ENCODE peak calls at places on chromosomes 1 and 21, in ten cellular contexts. X is IMR-90; I is WERI-Rb-1; V is CD4-positive, alpha-beta memory T cell; H is HCT116; O is heart left ventricle; P is CD8-positive, alpha-beta T cell; G is astrocyte; U is DND-41; L is MM.1S. T is an unnamed sample.

GRCh38 chr1:31152181-31152768 is 86.8 kb upstream of the PUM1 start:
- DNase-seq in I (no peak), L (no peak), V (no peak), X (peak; percentile 87), G (peak; percentile 45), U (peak; percentile 18), O (no peak), H (no peak), P (no peak), T (no peak)

GRCh38 chr1:3473381-3473844 is 18.9 kb downstream of the ARHGEF16 start:
- DNase-seq in P (no peak), H (no peak), U (no peak), V (no peak), I (no peak), G (peak; percentile 85), L (no peak), O (no peak), X (peak; percentile 83), T (no peak)

GRCh38 chr1:203520315-203520714 is 26.4 kb downstream of the OPTC start:
- DNase-seq in V (no peak), L (no peak), I (no peak), H (no peak), X (peak; percentile 81), G (no peak), O (no peak), P (no peak), U (no peak), T (no peak)

GRCh38 chr1:118116401-118116800 is 68.6 kb downstream of the SPAG17 start:
- DNase-seq in L (no peak), P (no peak), V (no peak), H (no peak), G (peak; percentile 14), O (no peak), I (no peak), U (no peak), X (peak; percentile 9), T (no peak)

GRCh38 chr1:61428146-61428545 is 296.8 kb downstream of the TM2D1 start:
- DNase-seq in V (no peak), H (no peak), I (no peak), L (no peak), G (peak; percentile 16), X (no peak), U (no peak), O (no peak), P (no peak), T (no peak)

GRCh38 chr1:183248989-183249691 is 63.1 kb downstream of the LAMC2 start:
- DNase-seq in X (no peak), G (no peak), P (no peak), V (no peak), L (peak; percentile 32), H (no peak), O (no peak), I (no peak), U (no peak), T (no peak)

GRCh38 chr1:199859525-199859924 is 168.0 kb upstream of the NR5A2 start:
- DNase-seq in H (no peak), U (no peak), X (peak; percentile 80), V (no peak), L (no peak), P (no peak), O (no peak), I (no peak), G (peak; percentile 47), T (no peak)

GRCh38 chr1:67534627-67535065 is 104.4 kb upstream of the SERBP1 start:
- DNase-seq in L (no peak), X (peak; percentile 69), U (no peak), P (no peak), O (no peak), H (no peak), V (no peak), I (no peak), G (peak; percentile 56), T (no peak)

GRCh38 chr1:154427173-154428139 is 22.3 kb downstream of the IL6R start:
- DNase-seq in H (no peak), O (peak; percentile 62), G (peak; percentile 32), V (no peak), X (peak; percentile 44), L (no peak), P (no peak), I (no peak), U (no peak), T (no peak)

DNA sequence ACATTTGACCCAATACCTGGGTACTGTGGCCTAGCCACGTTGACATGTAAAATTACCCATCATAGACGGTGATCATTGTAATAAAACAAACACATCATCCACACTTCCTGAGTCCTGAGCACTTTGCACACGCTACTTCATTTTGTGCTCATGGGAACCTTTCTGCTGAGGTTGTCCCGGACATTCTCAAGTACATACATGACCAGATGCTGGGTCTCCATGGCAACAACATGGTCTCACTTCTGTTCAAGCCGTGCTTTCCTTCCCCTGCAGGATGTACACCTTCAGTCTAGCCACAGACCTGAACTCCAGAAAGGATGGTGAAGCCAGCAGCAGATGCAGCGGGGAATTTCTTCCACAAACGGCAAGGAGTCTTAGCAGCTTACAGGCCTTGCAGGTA is 22.7 kb downstream of the UBASH3A start:
- DNase-seq in G (no peak), H (no peak), O (no peak), L (no peak), I (no peak), P (no peak), V (no peak), U (no peak), X (no peak), T (no peak)
- H3K36me3 ChIP-seq in G (no peaks in the 10 kb centered on the region), H (no peaks in the 10 kb centered on the region), O (no peaks in the 10 kb centered on the region), L (no peaks in the 10 kb centered on the region), I (no peaks in the 10 kb centered on the region), P (peaks cover 57% of the 10 kb centered on the region), V (peaks cover 68% of the 10 kb centered on the region), U (peaks cover 82% of the 10 kb centered on the region), X (no peaks in the 10 kb centered on the region), T (peaks cover 26% of the 10 kb centered on the region)

DNA sequence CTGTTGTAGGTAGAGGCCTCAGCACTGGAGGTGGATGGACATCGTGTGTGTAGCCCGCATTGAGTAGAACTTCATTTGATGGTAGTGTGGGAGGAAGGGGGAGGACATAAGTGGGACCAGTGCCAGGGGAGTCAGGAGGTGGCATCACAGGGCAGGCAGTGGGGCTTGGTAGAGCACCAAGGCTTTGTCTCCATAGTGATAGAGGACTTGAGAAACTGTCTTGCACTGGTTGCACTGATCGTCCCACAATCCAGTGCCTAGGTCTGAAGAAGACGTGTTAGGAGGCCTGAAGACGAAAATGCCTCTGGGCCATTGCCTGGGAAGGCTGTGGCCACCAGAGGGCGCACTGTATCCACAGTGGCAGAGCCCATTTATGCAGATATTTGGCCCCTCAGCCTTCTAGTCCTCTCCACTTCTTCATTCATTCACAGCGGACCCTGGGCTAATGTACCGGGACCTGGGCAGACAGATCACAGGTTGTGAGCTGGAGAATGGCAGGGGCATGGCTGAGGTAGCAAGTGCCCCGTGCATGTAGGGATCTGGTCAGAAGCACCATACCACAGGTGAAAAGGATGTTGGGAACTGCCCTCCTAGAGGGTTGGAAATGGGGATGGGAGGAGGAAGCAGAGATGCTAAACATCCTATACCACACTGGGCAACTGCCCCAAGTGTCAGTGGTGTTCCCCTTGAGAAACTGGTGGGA is 95.4 kb downstream of the PIK3R3 start:
- DNase-seq in L (peak; percentile 75), X (peak; percentile 77), I (peak; percentile 79), P (peak; percentile 80), H (peak; percentile 63), V (peak; percentile 73), U (peak; percentile 82), O (peak; percentile 81), G (peak; percentile 46), T (peak; percentile 69)
- H3K27ac ChIP-seq in L (no peak overlapping the region), X (no peak overlapping the region), I (no peak overlapping the region), P (no peak overlapping the region), H (no peak overlapping the region), V (no peak overlapping the region), U (no peak overlapping the region), O (peak overlapping the region; percentile 46), G (no peak overlapping the region), T (no peak overlapping the region)

DNA sequence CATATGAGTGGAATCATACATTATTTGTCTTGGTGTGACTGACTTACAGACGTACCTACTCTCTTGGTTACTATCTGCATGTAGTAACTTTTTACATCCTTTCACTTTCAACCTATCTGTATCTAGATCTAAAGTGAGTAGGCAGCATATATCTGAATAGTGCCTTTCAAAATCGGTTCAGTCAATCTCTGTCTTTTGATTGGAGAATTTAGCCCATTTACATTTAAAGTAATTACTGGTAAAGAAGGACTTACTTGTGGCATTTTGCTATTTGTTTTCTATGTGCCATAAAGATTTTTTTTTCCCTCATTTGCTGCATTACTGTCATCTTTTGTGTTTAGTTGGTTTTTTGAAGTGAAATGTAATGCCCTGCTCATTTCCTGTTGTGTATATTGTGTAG is 14.2 kb downstream of the UTS2 start:
- DNase-seq in H (no peak), P (no peak), U (no peak), V (no peak), G (no peak), L (no peak), X (no peak), I (no peak), O (no peak), T (no peak)
- H3K9me3 ChIP-seq in H (peaks cover 10% of the 10 kb centered on the region), P (no peaks in the 10 kb centered on the region), U (peaks cover 12% of the 10 kb centered on the region), V (no peaks in the 10 kb centered on the region), G (peaks cover 2% of the 10 kb centered on the region), L (no peaks in the 10 kb centered on the region), X (peaks cover 5% of the 10 kb centered on the region), I (no peaks in the 10 kb centered on the region), O (no peaks in the 10 kb centered on the region), T (no peaks in the 10 kb centered on the region)

GRCh38 chr1:10339815-10340214 is 59.0 kb upstream of the PGD start:
- DNase-seq in G (peak; percentile 86), V (no peak), P (no peak), U (no peak), L (no peak), O (peak; percentile 67), X (peak; percentile 62), I (peak; percentile 76), H (peak; percentile 6), T (no peak)

GRCh38 chr1:10339036-10339567 is 59.8 kb upstream of the PGD start:
- DNase-seq in G (no peak), X (no peak), O (no peak), P (no peak), I (no peak), U (no peak), L (no peak), H (no peak), V (no peak), T (no peak)

GRCh38 chr1:10338611-10339010 is 60.3 kb upstream of the PGD start:
- DNase-seq in V (no peak), H (no peak), I (no peak), U (no peak), L (no peak), G (no peak), O (no peak), P (no peak), X (no peak), T (no peak)

GRCh38 chr1:10337436-10337835 is 61.4 kb upstream of the PGD start:
- DNase-seq in V (no peak), G (no peak), O (no peak), L (no peak), U (no peak), H (no peak), P (no peak), X (no peak), I (no peak), T (no peak)

DNA sequence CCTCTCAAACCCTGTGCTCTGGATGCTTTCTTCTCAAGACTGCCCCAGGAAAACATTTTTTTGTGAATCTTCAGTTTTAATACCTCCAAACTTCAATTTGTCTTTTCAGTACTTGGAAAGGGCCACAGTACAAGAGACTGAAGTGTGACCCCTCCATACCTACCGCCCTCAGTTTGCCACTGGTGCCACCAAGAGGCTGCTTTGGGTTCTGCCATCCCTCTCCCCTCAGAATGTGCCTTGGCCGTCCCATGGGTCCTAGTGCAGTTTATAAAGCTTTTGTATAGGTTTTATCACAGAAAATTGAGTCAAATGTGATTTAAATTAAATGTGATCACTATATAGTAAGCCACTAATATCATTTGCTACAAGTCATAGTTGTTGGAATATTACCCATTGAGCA is 60.8 kb upstream of the PGD start:
- DNase-seq in O (peak; percentile 33), H (peak; percentile 16), X (peak; percentile 34), P (peak; percentile 30), G (peak; percentile 22), I (peak; percentile 64), L (peak; percentile 29), V (peak; percentile 24), U (peak; percentile 51), T (no peak)
- H3K36me3 ChIP-seq in O (peaks cover 6% of the 10 kb centered on the region), H (peaks cover 10% of the 10 kb centered on the region), X (peaks cover 15% of the 10 kb centered on the region), P (no peaks in the 10 kb centered on the region), G (peaks cover 15% of the 10 kb centered on the region), I (peaks cover 95% of the 10 kb centered on the region), L (no peaks in the 10 kb centered on the region), V (no peaks in the 10 kb centered on the region), U (peaks cover 12% of the 10 kb centered on the region), T (no peaks in the 10 kb centered on the region)

T was measured in naive thymus-derived CD4-positive, alpha-beta T cell.